ENCODE peak calls at places on chromosomes 5 and 9, in five cellular contexts. A is pancreas, I is RPMI7951, F is SW 1271, Z is nephron progenitor cell. O is an unnamed sample.

GRCh38 chr5:62582198-62582597 is 3.6 kb downstream of the LRRC70 start:
- DNase-seq in Z (no peak), A (no peak), F (no peak), I (no peak), O (no peak)

GRCh38 chr5:68562308-68562707 is 346.8 kb downstream of the PIK3R1 start:
- DNase-seq in Z (no peak), A (peak), I (peak), F (no peak), O (no peak)

GRCh38 chr9:98085955-98086354 is 29.4 kb downstream of the NANS start:
- DNase-seq in Z (no peak), A (no peak), F (no peak), I (no peak), O (peak)

GRCh38 chr9:128372188-128372641 is 1.0 kb downstream of the URM1 start:
- DNase-seq in I (peak), A (no peak), F (no peak), Z (no peak), O (no peak)

GRCh38 chr5:57221049-57221568 is 47.2 kb downstream of the GPBP1 start:
- DNase-seq in I (peak), A (peak), F (peak), Z (peak), O (peak)

GRCh38 chr9:98962181-98962560 is 18.5 kb downstream of the COL15A1 start:
- DNase-seq in F (no peak), Z (no peak), I (peak), A (no peak), O (no peak)

GRCh38 chr5:54874337-54875021 is 110.9 kb downstream of the ESM1 start:
- DNase-seq in Z (no peak), A (no peak), I (no peak), F (no peak), O (peak)

GRCh38 chr5:125194901-125195300 is 448.5 kb upstream of the ZNF608 start:
- DNase-seq in A (no peak), F (no peak), I (no peak), Z (no peak), O (no peak)

GRCh38 chr9:120397453-120397852 is 182.5 kb downstream of the CDK5RAP2 start:
- DNase-seq in I (no peak), Z (no peak), A (no peak), F (no peak), O (no peak)

GRCh38 chr5:114361724-114362196 is at the start of gene KCNN2:
- DNase-seq in A (peak), Z (peak), I (peak), F (peak), O (peak)

GRCh38 chr5:77211013-77211690 is 672 bp downstream of the PDE8B start:
- DNase-seq in F (no peak), Z (peak), A (peak), I (no peak), O (peak)

GRCh38 chr9:98917691-98918487 is 25.8 kb upstream of the COL15A1 start:
- DNase-seq in F (no peak), A (peak), Z (no peak), I (no peak), O (no peak)

GRCh38 chr5:154206291-154206690 is 15.8 kb downstream of the GALNT10 start:
- DNase-seq in Z (no peak), I (no peak), A (no peak), F (no peak), O (no peak)

GRCh38 chr5:14108170-14108996 is 34.8 kb upstream of the TRIO start:
- DNase-seq in I (peak), A (peak), Z (peak), F (peak), O (peak)

GRCh38 chr9:92501671-92502393 is 19.5 kb upstream of the ASPN start:
- DNase-seq in Z (no peak), I (peak), A (peak), F (peak), O (no peak)

GRCh38 chr5:135977375-135977928 is 22.7 kb upstream of the LECT2 start:
- DNase-seq in Z (peak), I (peak), A (peak), F (no peak), O (peak)

GRCh38 chr5:77847129-77847460 is 71.0 kb upstream of the TBCA start:
- DNase-seq in A (no peak), I (no peak), F (no peak), Z (no peak), O (peak)

GRCh38 chr9:8872802-8873201 is 1073.2 kb upstream of the DMAC1 start:
- DNase-seq in Z (no peak), A (no peak), I (no peak), F (no peak), O (no peak)

GRCh38 chr5:20215257-20215656 is 227.3 kb upstream of the CDH18 start:
- DNase-seq in F (no peak), I (no peak), A (no peak), Z (no peak), O (no peak)